ENCODE peak calls at places on chromosomes 7 and 10, in eight cellular contexts. D is CD8-positive, alpha-beta T cell; J is bronchial epithelial cell; R is foreskin fibroblast; P is transverse colon; L is uterus; Q is kidney epithelial cell; H is IMR-90. N is an unnamed sample.

GRCh38 chr10:44325157-44325556 is 59.7 kb downstream of the CXCL12 start:
- DNase-seq in P (peak; percentile 71), J (peak; percentile 31), H (no peak), D (no peak), L (no peak), Q (no peak), R (no peak), N (no peak)

GRCh38 chr7:117124585-117125220 is 171.4 kb downstream of the ST7 start:
- DNase-seq in R (peak; percentile 99), D (peak; percentile 50), H (peak; percentile 97), L (peak; percentile 68), Q (peak; percentile 95), P (peak; percentile 80), J (peak; percentile 85), N (peak; percentile 94)

GRCh38 chr10:61398730-61399129 is 54.5 kb downstream of the TMEM26 start:
- DNase-seq in D (no peak), P (no peak), R (no peak), Q (no peak), L (no peak), H (peak; percentile 12), J (peak; percentile 23), N (no peak)

GRCh38 chr7:2241580-2242540 is at the start of the genes MRM2 and NUDT1:
- DNase-seq in D (no peak), L (peak; percentile 74), J (peak; percentile 38), R (peak; percentile 89), H (peak; percentile 62), P (peak; percentile 87), Q (no peak), N (no peak)

GRCh38 chr7:98423043-98423442 is 22.2 kb upstream of the BAIAP2L1 start:
- DNase-seq in L (no peak), J (peak; percentile 27), R (peak; percentile 34), D (no peak), H (peak; percentile 30), Q (no peak), P (no peak), N (no peak)

GRCh38 chr10:75717126-75717916 is 285.9 kb downstream of the LRMDA start:
- DNase-seq in P (no peak), R (peak; percentile 27), H (no peak), D (no peak), J (peak; percentile 11), L (no peak), Q (no peak), N (no peak)

GRCh38 chr10:123309740-123310139 is 155.5 kb downstream of the BUB3 start:
- DNase-seq in L (no peak), J (peak; percentile 73), R (no peak), D (no peak), P (no peak), Q (no peak), H (no peak), N (no peak)

GRCh38 chr10:3666525-3667302 is 118.3 kb downstream of the KLF6 start:
- DNase-seq in R (no peak), H (no peak), L (no peak), P (no peak), D (peak; percentile 44), J (no peak), Q (no peak), N (no peak)

GRCh38 chr7:36032362-36032818 is 120.7 kb upstream of the EEPD1 start:
- DNase-seq in Q (no peak), P (no peak), J (peak; percentile 20), L (no peak), R (peak; percentile 44), H (peak; percentile 21), D (no peak), N (no peak)

GRCh38 chr7:41051525-41051924 is 651.4 kb downstream of the INHBA start:
- DNase-seq in D (no peak), Q (no peak), R (peak; percentile 26), J (no peak), H (no peak), P (no peak), L (no peak), N (no peak)

GRCh38 chr7:125567686-125568085 is 638.1 kb upstream of the POT1 start:
- DNase-seq in D (no peak), P (no peak), H (no peak), R (no peak), L (no peak), Q (no peak), J (no peak), N (no peak)

GRCh38 chr7:86479144-86479543 is 164.6 kb upstream of the GRM3 start:
- DNase-seq in R (no peak), L (no peak), Q (no peak), D (no peak), J (no peak), H (no peak), P (no peak), N (no peak)

GRCh38 chr7:9231683-9232082 is 798.3 kb downstream of the NXPH1 start:
- DNase-seq in R (no peak), D (no peak), J (no peak), P (no peak), L (no peak), Q (no peak), H (no peak), N (no peak)

GRCh38 chr7:102198557-102198956 is 88.1 kb upstream of the SH2B2 start:
- DNase-seq in L (no peak), J (no peak), P (no peak), Q (no peak), R (no peak), H (no peak), D (no peak), N (no peak)

GRCh38 chr7:69070476-69070875 is 527.8 kb upstream of the AUTS2 start:
- DNase-seq in D (no peak), H (no peak), J (peak; percentile 26), Q (no peak), L (no peak), R (no peak), P (no peak), N (no peak)

GRCh38 chr7:23863209-23863798 is 153.3 kb downstream of the STK31 start:
- DNase-seq in J (peak; percentile 57), H (peak; percentile 17), Q (no peak), L (no peak), D (no peak), P (no peak), R (peak; percentile 60), N (no peak)

GRCh38 chr10:89064764-89065163 is 74.2 kb downstream of the FAS start:
- DNase-seq in H (no peak), R (peak; percentile 80), D (no peak), P (no peak), J (no peak), Q (no peak), L (no peak), N (no peak)

DNA sequence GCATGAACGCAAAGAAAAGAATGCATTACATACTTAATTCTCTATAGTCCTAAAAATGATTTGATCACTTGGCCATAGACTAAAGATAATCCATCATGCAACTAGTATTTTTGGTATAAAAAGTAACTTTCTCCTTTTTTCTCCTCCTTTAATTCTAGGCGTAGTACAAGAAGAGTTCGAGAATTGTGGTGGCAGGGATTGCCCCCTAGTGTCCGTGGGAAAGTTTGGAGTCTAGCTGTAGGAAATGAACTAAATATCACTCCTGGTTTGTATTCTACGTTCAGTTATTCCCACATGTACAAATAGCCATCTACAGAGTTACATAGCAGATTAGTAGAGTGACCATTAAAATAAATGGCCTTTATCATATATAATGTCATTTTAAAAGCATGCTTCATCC is 45.5 kb upstream of the HELLS start:
- DNase-seq in Q (no peak), D (no peak), R (peak; percentile 24), L (no peak), H (no peak), J (no peak), P (no peak), N (no peak)
- TF ChIP-seq CTCF in Q (peak; percentile 44), D (no peak), R (peak; percentile 51), L (no peak), H (peak; percentile 29), J (peak; percentile 2), P (no peak), N (peak; percentile 64)

GRCh38 chr7:155463114-155463811 is 5.3 kb downstream of the EN2 start:
- DNase-seq in J (no peak), L (no peak), Q (no peak), P (no peak), R (no peak), D (no peak), H (no peak), N (no peak)

GRCh38 chr7:155464183-155464582 is 6.3 kb downstream of the EN2 start:
- DNase-seq in P (no peak), J (no peak), L (no peak), D (no peak), R (no peak), H (no peak), Q (no peak), N (no peak)

GRCh38 chr7:155465761-155466141 is 7.8 kb downstream of the EN2 start:
- DNase-seq in H (no peak), L (no peak), P (no peak), R (no peak), J (no peak), D (no peak), Q (no peak), N (no peak)

GRCh38 chr7:155466142-155466813 is 8.3 kb downstream of the EN2 start:
- DNase-seq in H (no peak), L (no peak), D (no peak), P (no peak), R (no peak), Q (no peak), J (no peak), N (no peak)

GRCh38 chr7:155464948-155465739 is 7.2 kb downstream of the EN2 start:
- DNase-seq in R (no peak), P (no peak), Q (no peak), L (no peak), J (no peak), D (no peak), H (no peak), N (no peak)
- H3K4me3 ChIP-seq in R (no peak overlapping the region), P (no peak overlapping the region), Q (no peak overlapping the region), L (no peak overlapping the region), J (no peak overlapping the region), D (no peak overlapping the region), H (no peak overlapping the region), N (no peak overlapping the region)

GRCh38 chr10:22103701-22104100 is 100.2 kb upstream of the DNAJC1 start:
- DNase-seq in D (no peak), L (no peak), H (no peak), Q (no peak), R (no peak), J (peak; percentile 34), P (no peak), N (no peak)
- TF ChIP-seq CTCF in D (peak; percentile 12), L (no peak), H (no peak), Q (peak; percentile 39), R (no peak), J (peak; percentile 51), P (no peak), N (peak; percentile 58)

GRCh38 chr10:110865804-110866482 is 5.8 kb upstream of the PDCD4 start:
- DNase-seq in P (no peak), H (no peak), R (peak; percentile 48), J (no peak), D (no peak), Q (no peak), L (no peak), N (no peak)
- H3K4me3 ChIP-seq in P (no peak overlapping the region), H (no peak overlapping the region), R (no peak overlapping the region), J (no peak overlapping the region), D (peak overlapping the region; percentile 36), Q (no peak overlapping the region), L (no peak overlapping the region), N (no peak overlapping the region)

GRCh38 chr7:82017334-82017943 is 247.6 kb upstream of the HGF start:
- DNase-seq in L (no peak), Q (no peak), J (peak; percentile 41), D (no peak), R (peak; percentile 67), P (no peak), H (peak; percentile 65), N (peak; percentile 15)
- TF ChIP-seq CTCF in L (peak; percentile 10), Q (peak; percentile 54), J (peak; percentile 16), D (no peak), R (peak; percentile 43), P (no peak), H (peak; percentile 75), N (peak; percentile 67)

GRCh38 chr7:26454180-26454579 is 162.5 kb downstream of the SNX10 start:
- DNase-seq in H (no peak), Q (no peak), D (no peak), P (no peak), L (no peak), R (no peak), J (peak; percentile 17), N (no peak)
- H3K4me3 ChIP-seq in H (no peak overlapping the region), Q (no peak overlapping the region), D (no peak overlapping the region), P (no peak overlapping the region), L (no peak overlapping the region), R (no peak overlapping the region), J (no peak overlapping the region), N (no peak overlapping the region)